ENCODE peak calls at places on chromosome 7, in five cellular contexts. C is upper lobe of right lung; S is fibroblast of lung; Q is CD8-positive, alpha-beta memory T cell; J is right atrium auricular region. E is an unnamed sample. For H3K9me3, the result is how much of the 10 kb centered on the place peaks cover.

GRCh38 chr7:19161671-19162070 is 16.4 kb upstream of the FERD3L start:
- DNase-seq in C (no peak), S (no peak), Q (no peak), J (no peak), E (no peak)

GRCh38 chr7:107661081-107661864 is 645 bp downstream of the SLC26A4 start:
- DNase-seq in C (peak), S (peak), Q (no peak), J (no peak), E (peak)

GRCh38 chr7:30916767-30917166 is 5.1 kb downstream of the AQP1 start:
- DNase-seq in C (no peak), S (no peak), Q (no peak), J (no peak), E (no peak)

GRCh38 chr7:101494602-101495329 is 132.1 kb downstream of the COL26A1 start:
- DNase-seq in C (no peak), S (no peak), Q (no peak), J (no peak), E (no peak)

GRCh38 chr7:130481898-130482297 is 10.0 kb upstream of the MEST start:
- DNase-seq in C (no peak), S (peak), Q (no peak), J (no peak), E (no peak)

GRCh38 chr7:526474-527034 is 6.9 kb upstream of the PDGFA start:
- DNase-seq in C (no peak), S (no peak), Q (no peak), J (no peak), E (no peak)

GRCh38 chr7:28114056-28114455 is 66.5 kb downstream of the JAZF1 start:
- DNase-seq in C (no peak), S (no peak), Q (no peak), J (no peak), E (no peak)

GRCh38 chr7:9575716-9576115 is 1142.3 kb downstream of the NXPH1 start:
- DNase-seq in C (no peak), S (no peak), Q (no peak), J (no peak), E (no peak)

GRCh38 chr7:76296743-76297740 is 5.4 kb upstream of the HSPB1 start:
- DNase-seq in C (peak), S (peak), Q (no peak), J (peak), E (peak)

GRCh38 chr7:143171697-143172096 is 11.5 kb upstream of the TAS2R39 start:
- DNase-seq in C (no peak), S (no peak), Q (no peak), J (no peak), E (no peak)

GRCh38 chr7:75876126-75876881 is 2.5 kb upstream of the RHBDD2 start:
- DNase-seq in C (no peak), S (no peak), Q (no peak), J (no peak), E (no peak)

GRCh38 chr7:112855227-112855626 is 65.0 kb upstream of the TMEM168 start:
- DNase-seq in C (no peak), S (no peak), Q (no peak), J (no peak), E (no peak)

GRCh38 chr7:47191876-47192291 is 390.0 kb downstream of the TNS3 start:
- DNase-seq in C (no peak), S (no peak), Q (no peak), J (no peak), E (no peak)

GRCh38 chr7:34762769-34763168 is 104.8 kb downstream of the NPSR1 start:
- DNase-seq in C (no peak), S (peak), Q (no peak), J (no peak), E (no peak)

GRCh38 chr7:11290859-11291258 is 317.2 kb downstream of the PHF14 start:
- DNase-seq in C (no peak), S (no peak), Q (no peak), J (no peak), E (no peak)

GRCh38 chr7:27689045-27689877 is 26.6 kb upstream of the HIBADH start:
- DNase-seq in C (no peak), S (no peak), Q (no peak), J (no peak), E (peak)

GRCh38 chr7:10767771-10768170 is 205.9 kb upstream of the PHF14 start:
- DNase-seq in C (no peak), S (no peak), Q (no peak), J (no peak), E (no peak)

GRCh38 chr7:44463169-44463808 is 27.2 kb downstream of the NUDCD3 start:
- DNase-seq in C (no peak), S (peak), Q (no peak), J (no peak), E (no peak)

GRCh38 chr7:151968357-151968756 is 12.1 kb downstream of the GALNTL5 start:
- DNase-seq in C (no peak), S (no peak), Q (no peak), J (peak), E (no peak)

GRCh38 chr7:157032128-157032527 is 21.7 kb upstream of the MNX1 start:
- DNase-seq in C (no peak), S (no peak), Q (no peak), J (no peak), E (no peak)

GRCh38 chr7:27107391-27107900 is 5.0 kb upstream of the HOXA2 start:
- DNase-seq in C (no peak), S (peak), Q (no peak), J (no peak), E (peak)

DNA sequence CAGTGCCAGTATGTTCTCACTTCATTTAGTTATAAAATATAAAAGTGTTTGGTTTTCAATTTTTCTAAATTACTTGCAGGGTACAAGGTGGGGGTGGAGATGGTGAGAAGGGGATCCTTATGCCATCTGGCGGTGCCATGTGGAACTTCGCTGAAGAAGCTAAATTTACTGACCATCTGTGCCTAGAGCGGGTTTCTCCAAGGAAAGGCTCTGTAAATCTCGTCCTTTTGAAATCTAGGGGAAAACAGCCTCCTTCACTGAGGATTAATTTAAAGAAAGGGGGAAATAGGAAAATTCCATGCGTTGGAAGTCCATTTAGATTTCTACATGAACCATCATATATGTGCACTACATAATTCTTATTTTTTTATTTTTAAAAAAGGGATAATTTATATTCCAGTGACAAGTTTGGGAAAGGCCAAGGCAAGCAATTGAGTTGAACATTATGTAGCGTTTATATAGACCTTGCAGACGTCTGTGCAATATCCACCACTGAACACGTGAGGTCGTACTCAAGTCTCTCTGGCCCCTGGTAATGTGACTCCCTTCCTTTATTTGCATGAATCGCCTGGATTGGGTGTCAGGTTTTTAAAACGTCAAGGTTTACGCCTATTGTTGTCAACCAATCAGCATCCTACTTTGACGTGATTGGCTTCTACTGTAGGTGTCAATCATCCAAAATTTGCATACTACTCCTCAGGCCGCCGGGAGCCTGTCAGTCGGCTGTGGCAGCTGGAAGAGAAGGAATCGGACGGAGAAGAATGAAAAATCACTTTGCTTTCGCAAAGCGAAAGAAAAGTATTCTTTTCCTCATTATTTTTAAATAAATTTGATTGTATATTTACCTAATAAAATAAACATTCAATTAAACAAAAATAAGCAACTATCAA is 297.1 kb upstream of the NFE2L3 start:
- DNase-seq in C (no peak), S (peak), Q (no peak), J (no peak), E (peak)
- H3K9me3 ChIP-seq in C (under half), S (under half), Q (under half), J (under half), E (under half)

DNA sequence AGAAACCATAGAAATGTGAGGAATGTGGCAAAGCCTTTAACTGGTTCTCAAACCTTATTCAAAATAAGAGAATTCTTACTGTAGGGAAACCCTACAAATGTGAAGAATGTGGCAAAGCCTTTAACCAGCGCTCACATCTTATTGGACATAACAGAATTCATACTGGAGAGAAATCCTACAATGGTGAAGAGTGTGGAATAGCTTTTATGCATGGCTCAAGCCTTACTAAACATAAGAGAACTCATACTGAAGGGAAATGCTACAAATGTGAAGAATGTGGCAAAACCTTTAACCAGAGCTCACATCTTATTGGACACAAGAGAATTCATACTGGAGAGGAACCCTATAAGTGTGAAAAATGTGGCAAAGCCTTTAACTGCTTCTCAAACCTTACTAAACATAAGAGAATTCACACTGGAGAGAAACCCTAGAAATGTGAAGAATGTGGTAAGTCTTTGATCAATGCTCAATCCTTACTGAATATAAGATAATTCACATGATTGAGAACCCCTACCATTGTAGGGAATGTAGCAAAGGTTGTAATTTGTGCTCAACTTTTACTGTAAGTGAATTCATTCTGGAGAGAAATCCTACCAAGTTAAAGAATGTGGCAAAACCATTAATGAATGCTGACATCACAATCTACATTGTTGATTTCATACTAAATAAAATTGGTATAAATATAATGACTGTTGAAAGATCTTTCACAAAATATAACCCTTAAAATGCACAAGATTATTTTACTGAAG is 142.5 kb upstream of the ZNF479 start:
- DNase-seq in C (no peak), S (no peak), Q (no peak), J (no peak), E (no peak)
- H3K9me3 ChIP-seq in C (under half), S (under half), Q (under half), J (half or more), E (under half)

DNA sequence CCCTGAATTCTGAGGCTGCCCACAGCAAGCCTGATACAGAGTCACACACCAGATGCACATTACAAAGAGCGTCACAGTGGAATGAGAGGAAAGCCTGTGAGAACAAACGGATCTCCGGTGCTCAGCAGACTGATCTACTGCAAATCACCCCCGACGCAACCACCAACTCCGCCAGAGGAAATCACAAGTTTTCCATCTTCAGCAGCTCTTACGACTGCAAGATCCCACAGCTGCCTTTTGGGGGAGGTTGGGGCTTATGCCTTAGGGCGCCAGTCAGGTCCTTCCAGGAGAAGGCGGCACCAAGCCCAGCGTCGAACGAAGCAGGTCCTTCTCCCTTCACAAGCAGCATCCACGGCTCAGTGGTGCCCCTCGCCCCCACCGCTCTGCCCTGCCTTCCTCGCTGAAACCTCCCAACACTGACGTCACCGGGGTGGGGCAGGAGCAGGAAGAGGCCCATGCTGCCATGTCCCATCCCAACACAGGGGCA is 32.5 kb downstream of the PTPRN2 start:
- DNase-seq in C (peak), S (no peak), Q (no peak), J (no peak), E (no peak)
- H3K9me3 ChIP-seq in C (under half), S (under half), Q (under half), J (under half), E (under half)

DNA sequence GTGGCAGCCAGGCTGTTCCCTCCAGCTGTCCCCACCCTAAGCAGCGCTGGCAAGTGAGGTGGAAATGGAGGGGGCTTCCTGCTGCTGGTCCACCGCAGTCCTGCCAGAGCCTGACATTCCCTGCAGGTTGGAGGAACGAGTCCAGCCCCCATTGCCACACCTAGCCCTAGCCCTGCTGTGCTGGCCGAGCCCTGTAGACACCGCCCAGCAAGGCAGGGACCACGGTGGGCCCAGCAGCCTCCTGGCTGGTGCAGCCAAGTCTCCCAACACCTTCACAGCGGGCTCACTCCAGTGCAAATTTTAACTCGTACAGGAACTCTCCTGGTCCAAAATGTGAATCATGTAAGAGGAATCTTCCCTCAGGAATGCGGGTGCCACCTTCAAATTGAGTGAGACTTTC is 116.3 kb downstream of the PAXIP1 start:
- DNase-seq in C (no peak), S (no peak), Q (no peak), J (no peak), E (no peak)
- H3K9me3 ChIP-seq in C (under half), S (under half), Q (under half), J (under half), E (under half)

E was measured in mammary epithelial cell.